ENCODE peak calls at places on chromosomes 11 and 22, in eight cellular contexts. L, S, M, R, E, W, T and B are unnamed samples.
A peak's percentile ranks its signal among the peaks of the same experiment; 100 is the strongest.

GRCh38 chr11:113664069-113664980 is 41.8 kb downstream of the TMPRSS5 start:
- DNase-seq in L (peak; percentile 18), S (no peak), M (no peak), R (no peak), E (no peak), W (no peak), T (no peak), B (no peak)

GRCh38 chr11:128453444-128454336 is 133.7 kb downstream of the ETS1 start:
- DNase-seq in L (no peak), S (no peak), M (peak; percentile 91), R (no peak), E (no peak), W (peak; percentile 62), T (no peak), B (no peak)

GRCh38 chr11:2272241-2272945 is 2.0 kb upstream of the ASCL2 start:
- DNase-seq in L (no peak), S (no peak), M (peak; percentile 50), R (peak; percentile 50), E (no peak), W (no peak), T (no peak), B (no peak)

GRCh38 chr11:43316451-43316850 is 4.7 kb downstream of the API5 start:
- DNase-seq in L (no peak), S (no peak), M (no peak), R (no peak), E (no peak), W (no peak), T (no peak), B (no peak)

GRCh38 chr22:27270818-27271510 is 530.6 kb downstream of the MN1 start:
- DNase-seq in L (no peak), S (no peak), M (no peak), R (no peak), E (no peak), W (no peak), T (no peak), B (no peak)

GRCh38 chr22:21022955-21023614 is 8.1 kb downstream of the P2RX6 start:
- DNase-seq in L (no peak), S (no peak), M (no peak), R (no peak), E (peak; percentile 68), W (no peak), T (no peak), B (no peak)

GRCh38 chr11:35038211-35038930 is 100.6 kb upstream of the CD44 start:
- DNase-seq in L (no peak), S (no peak), M (no peak), R (no peak), E (no peak), W (no peak), T (no peak), B (no peak)

GRCh38 chr11:109765709-109766311 is 327.4 kb upstream of the ZC3H12C start:
- DNase-seq in L (no peak), S (no peak), M (no peak), R (no peak), E (no peak), W (no peak), T (no peak), B (no peak)

GRCh38 chr22:26660961-26661578 is 3.7 kb downstream of the MIAT start:
- DNase-seq in L (no peak), S (no peak), M (no peak), R (no peak), E (peak; percentile 41), W (no peak), T (no peak), B (no peak)

GRCh38 chr22:26485013-26485412 is 1.3 kb downstream of the SRRD start:
- DNase-seq in L (no peak), S (no peak), M (no peak), R (no peak), E (no peak), W (no peak), T (no peak), B (no peak)

GRCh38 chr11:121727942-121728341 is 275.2 kb upstream of the SORL1-AS1 start:
- DNase-seq in L (no peak), S (no peak), M (no peak), R (no peak), E (no peak), W (no peak), T (peak; percentile 29), B (no peak)

GRCh38 chr11:121723261-121723741 is 270.5 kb upstream of the SORL1-AS1 start:
- DNase-seq in L (no peak), S (no peak), M (peak; percentile 75), R (no peak), E (no peak), W (no peak), T (peak; percentile 91), B (no peak)

GRCh38 chr11:121721448-121721847 is 268.7 kb upstream of the SORL1-AS1 start:
- DNase-seq in L (no peak), S (no peak), M (no peak), R (no peak), E (no peak), W (no peak), T (no peak), B (no peak)

GRCh38 chr11:121721961-121722360 is 269.2 kb upstream of the SORL1-AS1 start:
- DNase-seq in L (no peak), S (no peak), M (peak; percentile 72), R (no peak), E (no peak), W (no peak), T (no peak), B (no peak)

DNA sequence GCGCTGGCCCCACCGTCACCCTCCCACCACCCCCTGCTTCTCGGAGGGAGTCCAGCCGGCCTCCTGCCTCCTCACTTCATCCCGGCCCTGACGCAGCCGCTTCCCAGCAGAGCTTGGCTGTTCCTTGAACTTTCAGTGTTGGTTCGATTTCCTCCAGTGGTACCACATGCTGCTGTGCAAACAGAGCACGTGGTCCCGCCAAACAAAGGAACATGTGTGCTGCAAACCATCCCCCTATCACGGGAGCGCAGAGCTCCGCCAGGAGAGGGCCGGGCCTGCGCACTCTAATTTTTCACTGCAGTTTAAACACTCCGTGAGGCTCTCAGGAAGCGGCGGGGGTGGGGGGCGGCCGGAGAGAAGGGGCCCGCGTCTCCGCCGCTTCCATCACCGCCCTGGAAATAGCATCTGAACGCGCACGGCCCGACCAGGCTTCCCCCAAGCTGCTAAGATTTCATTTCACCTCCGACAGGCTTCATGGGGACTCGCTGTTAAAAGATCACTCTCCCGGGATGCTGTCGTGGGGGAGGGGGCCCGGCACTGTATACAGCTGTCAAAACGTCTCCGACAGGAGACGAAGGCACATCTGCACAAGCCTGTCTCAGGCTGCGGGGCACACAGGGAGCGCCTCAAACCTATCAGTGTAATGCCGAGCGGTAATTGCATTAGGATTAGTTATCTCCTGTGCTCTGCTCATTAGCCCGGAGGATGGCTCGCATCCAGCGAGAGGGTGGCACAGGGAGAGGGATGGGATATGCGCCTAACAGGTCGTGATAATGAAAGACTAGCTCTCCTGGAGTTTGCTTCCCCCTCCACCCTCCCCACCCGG is 269.9 kb upstream of the SORL1-AS1 start:
- DNase-seq in L (peak; percentile 87), S (no peak), M (peak; percentile 97), R (peak; percentile 85), E (no peak), W (peak; percentile 47), T (peak; percentile 96), B (no peak)
- TF ChIP-seq POLR2A in L (no peak), S (no peak), M (peak; percentile 59), R (peak; percentile 48), E (no peak), W (peak; percentile 41), T (peak; percentile 66), B (no peak)

DNA sequence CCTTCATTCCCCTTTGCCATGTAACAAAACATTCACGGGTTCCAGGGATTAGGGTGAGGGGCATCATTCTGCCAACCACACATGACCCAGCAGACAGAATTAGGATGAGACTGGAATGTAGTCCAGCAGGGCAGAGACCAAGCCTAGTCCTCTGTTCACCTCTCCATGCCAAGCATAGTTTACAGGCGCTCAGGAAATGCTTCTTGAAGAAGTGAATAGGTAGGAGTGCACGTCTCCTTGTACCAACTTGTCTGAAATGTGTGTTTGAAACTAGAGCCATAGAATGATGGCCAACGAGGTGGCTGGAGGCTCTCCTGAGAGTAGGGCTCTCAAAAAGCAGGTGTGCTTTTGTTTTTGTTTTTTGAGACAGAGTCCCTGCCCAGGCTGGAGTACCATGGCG is 8.2 kb downstream of the SPINDOC start:
- DNase-seq in L (no peak), S (no peak), M (no peak), R (no peak), E (no peak), W (no peak), T (no peak), B (no peak)
- TF ChIP-seq POLR2AphosphoS5 in L (no peak), S (no peak), M (no peak), R (no peak), E (no peak), W (no peak), T (no peak), B (no peak)

GRCh38 chr22:29387921-29388758 is at the start of gene AP1B1:
- DNase-seq in L (peak; percentile 90), S (peak; percentile 69), M (peak; percentile 96), R (peak; percentile 95), E (peak; percentile 99), W (peak; percentile 97), T (peak; percentile 96), B (peak; percentile 94)
- TF ChIP-seq POLR2A in L (peak; percentile 68), S (peak; percentile 93), M (peak; percentile 57), R (peak; percentile 20), E (no peak), W (peak; percentile 87), T (peak; percentile 29), B (peak; percentile 90)

GRCh38 chr22:29151316-29151715 is 54.4 kb upstream of the EMID1 start:
- DNase-seq in L (no peak), S (no peak), M (peak; percentile 26), R (peak; percentile 44), E (no peak), W (no peak), T (no peak), B (no peak)

GRCh38 chr22:29154364-29155048 is 51.2 kb upstream of the EMID1 start:
- DNase-seq in L (peak; percentile 49), S (no peak), M (peak; percentile 85), R (peak; percentile 84), E (peak; percentile 94), W (peak; percentile 76), T (no peak), B (peak; percentile 61)

GRCh38 chr22:29150701-29151100 is 55.0 kb upstream of the EMID1 start:
- DNase-seq in L (no peak), S (no peak), M (peak; percentile 33), R (peak; percentile 37), E (peak; percentile 54), W (no peak), T (no peak), B (no peak)

GRCh38 chr22:29152045-29152380 is 53.7 kb upstream of the EMID1 start:
- DNase-seq in L (no peak), S (no peak), M (no peak), R (no peak), E (no peak), W (no peak), T (no peak), B (no peak)

DNA sequence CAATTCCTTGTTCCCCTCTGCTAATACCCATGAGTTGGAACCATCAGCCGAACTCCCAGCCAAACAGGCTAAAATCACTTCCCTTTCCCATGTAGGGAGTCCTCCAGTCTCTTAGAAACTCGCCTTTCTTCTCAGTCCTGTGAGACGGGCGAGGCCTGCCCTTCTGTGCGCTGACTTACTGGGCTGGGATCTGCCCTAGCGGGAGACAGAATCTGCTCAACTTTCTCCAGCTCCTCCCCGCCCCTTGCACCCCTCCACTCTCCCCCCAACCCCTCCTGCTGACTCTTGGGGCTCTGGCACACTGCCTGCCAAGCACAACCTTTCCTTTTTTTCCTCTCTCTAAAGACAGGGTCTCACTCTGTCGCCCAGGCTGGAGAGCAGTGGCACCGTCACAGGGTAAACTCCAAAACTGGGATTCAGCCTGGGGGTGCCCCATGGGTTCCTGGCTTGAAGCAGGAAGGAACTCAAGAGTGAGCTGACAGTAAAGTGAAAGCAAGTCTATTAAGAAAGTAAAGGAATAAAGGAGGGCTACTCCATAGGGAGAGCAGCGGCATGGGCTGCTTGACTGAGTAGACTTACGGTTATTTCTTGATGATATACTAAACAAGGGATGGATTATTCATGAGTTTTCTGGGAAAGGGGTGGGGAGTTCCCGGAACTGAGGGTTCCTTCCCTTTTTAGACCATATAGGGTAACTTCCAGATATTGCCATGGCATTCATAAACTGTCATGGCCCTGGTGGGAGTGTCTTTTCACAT is 53.1 kb upstream of the EMID1 start:
- DNase-seq in L (no peak), S (no peak), M (peak; percentile 69), R (peak; percentile 57), E (peak; percentile 75), W (no peak), T (no peak), B (no peak)
- TF ChIP-seq POLR2AphosphoS5 in L (no peak), S (no peak), M (no peak), R (no peak), E (peak; percentile 23), W (peak; percentile 16), T (no peak), B (no peak)